ENCODE peak calls at places on chromosome 19, in seven cellular contexts. B is skeletal muscle cell, Z is GM23338, G is kidney epithelial cell, J is fibroblast of mammary gland, H is uterus, Y is spleen. K is an unnamed sample.
A peak's percentile ranks its signal among the peaks of the same experiment; 100 is the strongest.

GRCh38 chr19:45139286-45140143 is 21.3 kb downstream of the NKPD1 start:
- DNase-seq in B (no peak), Z (no peak), G (no peak), J (no peak), H (no peak), Y (no peak), K (no peak)

GRCh38 chr19:571127-571974 is 1.0 kb upstream of the BSG start:
- DNase-seq in B (no peak), Z (peak; percentile 77), G (no peak), J (peak; percentile 16), H (no peak), Y (peak; percentile 87), K (no peak)

GRCh38 chr19:16915734-16916133 is 26.9 kb downstream of the F2RL3 start:
- DNase-seq in B (no peak), Z (no peak), G (no peak), J (no peak), H (no peak), Y (peak; percentile 15), K (no peak)

GRCh38 chr19:18300930-18301717 is 19.7 kb upstream of the JUND start:
- DNase-seq in B (no peak), Z (no peak), G (no peak), J (peak; percentile 78), H (peak; percentile 83), Y (no peak), K (peak; percentile 89)

GRCh38 chr19:16841391-16841926 is 12.3 kb downstream of the SIN3B start:
- DNase-seq in B (no peak), Z (no peak), G (no peak), J (no peak), H (no peak), Y (no peak), K (no peak)

GRCh38 chr19:47122359-47123335 is 8.0 kb upstream of the SAE1 start:
- DNase-seq in B (no peak), Z (no peak), G (no peak), J (peak; percentile 63), H (no peak), Y (no peak), K (no peak)

GRCh38 chr19:35247526-35248309 is 1.1 kb upstream of the LSR start:
- DNase-seq in B (no peak), Z (peak; percentile 99), G (peak; percentile 70), J (no peak), H (no peak), Y (peak; percentile 87), K (peak; percentile 53)

GRCh38 chr19:34484328-34484727 is 2.8 kb downstream of the WTIP start:
- DNase-seq in B (no peak), Z (peak; percentile 30), G (no peak), J (no peak), H (no peak), Y (peak; percentile 41), K (peak; percentile 69)

GRCh38 chr19:5968431-5969373 is 9.2 kb downstream of the RANBP3 start:
- DNase-seq in B (no peak), Z (peak; percentile 72), G (no peak), J (no peak), H (no peak), Y (peak; percentile 67), K (no peak)

GRCh38 chr19:42363614-42364346 is 26.3 kb downstream of the CNFN start:
- DNase-seq in B (no peak), Z (no peak), G (no peak), J (no peak), H (no peak), Y (no peak), K (no peak)

GRCh38 chr19:49165111-49165750 is 7.6 kb downstream of the TRPM4 start:
- DNase-seq in B (no peak), Z (peak; percentile 29), G (no peak), J (no peak), H (no peak), Y (no peak), K (peak; percentile 57)

GRCh38 chr19:10780368-10780767 is 55.6 kb downstream of the TMED1 start:
- DNase-seq in B (peak; percentile 67), Z (no peak), G (no peak), J (peak; percentile 98), H (no peak), Y (no peak), K (peak; percentile 80)

GRCh38 chr19:32289566-32290210 is 55.7 kb upstream of the ZNF507 start:
- DNase-seq in B (no peak), Z (no peak), G (no peak), J (no peak), H (no peak), Y (no peak), K (no peak)

GRCh38 chr19:35136231-35136630 is 1.4 kb upstream of the LGI4 start:
- DNase-seq in B (no peak), Z (no peak), G (no peak), J (no peak), H (no peak), Y (no peak), K (peak; percentile 48)

GRCh38 chr19:32914879-32915278 is 45.3 kb upstream of the SLC7A9 start:
- DNase-seq in B (no peak), Z (no peak), G (no peak), J (peak; percentile 8), H (no peak), Y (no peak), K (no peak)

GRCh38 chr19:3613765-3614661 is 7.3 kb upstream of the TBXA2R start:
- DNase-seq in B (no peak), Z (no peak), G (no peak), J (no peak), H (no peak), Y (peak; percentile 69), K (peak; percentile 66)

GRCh38 chr19:11494634-11495285 is 10.9 kb downstream of the ZNF653 start:
- DNase-seq in B (no peak), Z (no peak), G (no peak), J (no peak), H (no peak), Y (no peak), K (no peak)

GRCh38 chr19:55652311-55653078 is 2.3 kb upstream of the U2AF2 start:
- DNase-seq in B (no peak), Z (peak; percentile 82), G (no peak), J (no peak), H (no peak), Y (peak; percentile 91), K (no peak)

GRCh38 chr19:47357788-47358680 is 8.9 kb downstream of the DHX34 start:
- DNase-seq in B (no peak), Z (peak; percentile 79), G (no peak), J (peak; percentile 14), H (no peak), Y (no peak), K (no peak)

GRCh38 chr19:18308051-18308947 is 14.6 kb downstream of the LSM4 start:
- DNase-seq in B (no peak), Z (no peak), G (no peak), J (no peak), H (no peak), Y (peak; percentile 73), K (peak; percentile 55)

GRCh38 chr19:17861542-17862402 is 2.1 kb downstream of the RPL18A start:
- DNase-seq in B (no peak), Z (no peak), G (no peak), J (no peak), H (no peak), Y (no peak), K (no peak)

DNA sequence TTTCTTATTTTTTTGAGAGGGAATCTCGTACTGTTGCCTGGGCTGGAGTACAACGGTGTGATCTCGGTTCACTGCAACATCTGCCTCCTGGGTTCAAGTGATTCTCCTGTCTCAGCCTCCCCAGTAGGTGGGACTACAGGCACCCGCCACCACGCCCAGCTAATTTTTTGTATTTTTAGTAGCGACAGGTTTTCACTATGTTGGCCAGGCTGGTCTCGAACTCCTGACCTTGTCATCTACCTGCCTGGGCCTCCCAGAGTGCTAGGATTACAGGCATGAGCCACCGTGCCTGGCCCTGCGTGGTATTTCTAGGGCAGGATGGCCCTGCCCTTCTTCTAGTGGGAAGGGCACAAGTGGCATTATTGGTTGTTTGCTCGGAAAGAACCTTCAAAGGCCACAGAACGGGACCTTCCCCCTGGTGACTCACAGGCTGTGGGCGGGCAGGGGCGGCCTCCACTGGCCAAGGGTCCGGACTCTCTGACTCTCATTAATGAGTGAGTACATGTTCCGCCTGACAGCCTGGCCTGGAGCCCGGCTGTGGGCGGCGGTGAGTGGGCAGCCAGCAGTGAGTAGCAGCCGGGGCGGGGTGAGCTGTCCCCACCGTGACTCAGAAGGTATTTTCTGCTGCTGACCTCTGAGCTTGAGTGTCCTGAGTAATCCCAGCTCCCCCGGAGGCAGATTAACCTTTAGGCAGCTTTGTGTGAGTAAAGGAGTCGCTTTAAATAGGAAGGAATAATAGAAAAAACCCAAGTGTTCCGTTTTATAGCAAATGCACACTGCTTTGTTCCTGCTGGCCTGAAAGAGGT is 5.1 kb downstream of the DOT1L start:
- DNase-seq in B (peak; percentile 96), Z (no peak), G (peak; percentile 97), J (peak; percentile 99), H (peak; percentile 96), Y (peak; percentile 96), K (peak; percentile 98)
- H3K4me3 ChIP-seq in B (no peak overlapping the region), Z (no peak overlapping the region), G (no peak overlapping the region), J (peak overlapping the region; percentile 28), H (no peak overlapping the region), Y (peak overlapping the region; percentile 16), K (no peak overlapping the region)

GRCh38 chr19:57830071-57830602 is at the start of gene ZNF587B:
- DNase-seq in B (no peak), Z (peak; percentile 99), G (no peak), J (peak; percentile 57), H (peak; percentile 63), Y (peak; percentile 84), K (peak; percentile 91)
- H3K4me3 ChIP-seq in B (peak within 1 kb of the TSS; percentile 34), Z (peak within 1 kb of the TSS; percentile 68), G (peak within 1 kb of the TSS; percentile 52), J (peak within 1 kb of the TSS; percentile 23), H (peak within 1 kb of the TSS; percentile 28), Y (peak within 1 kb of the TSS; percentile 33), K (peak within 1 kb of the TSS; percentile 63)

GRCh38 chr19:50332014-50332263 is 2.8 kb upstream of the KCNC3 start:
- DNase-seq in B (no peak), Z (no peak), G (no peak), J (no peak), H (no peak), Y (peak; percentile 72), K (no peak)
- H3K4me3 ChIP-seq in B (no peak overlapping the region), Z (peak overlapping the region; percentile 88), G (no peak overlapping the region), J (no peak overlapping the region), H (no peak overlapping the region), Y (peak overlapping the region; percentile 40), K (no peak overlapping the region)

GRCh38 chr19:30026933-30027332 is 84.9 kb downstream of the URI1 start:
- DNase-seq in B (no peak), Z (no peak), G (no peak), J (no peak), H (no peak), Y (no peak), K (no peak)

GRCh38 chr19:30029721-30030510 is 87.9 kb downstream of the URI1 start:
- DNase-seq in B (peak; percentile 12), Z (no peak), G (no peak), J (no peak), H (no peak), Y (no peak), K (no peak)

GRCh38 chr19:30028118-30028991 is 86.3 kb downstream of the URI1 start:
- DNase-seq in B (no peak), Z (no peak), G (no peak), J (no peak), H (no peak), Y (no peak), K (no peak)

GRCh38 chr19:30024091-30024490 is 82.1 kb downstream of the URI1 start:
- DNase-seq in B (no peak), Z (no peak), G (no peak), J (no peak), H (no peak), Y (no peak), K (no peak)

DNA sequence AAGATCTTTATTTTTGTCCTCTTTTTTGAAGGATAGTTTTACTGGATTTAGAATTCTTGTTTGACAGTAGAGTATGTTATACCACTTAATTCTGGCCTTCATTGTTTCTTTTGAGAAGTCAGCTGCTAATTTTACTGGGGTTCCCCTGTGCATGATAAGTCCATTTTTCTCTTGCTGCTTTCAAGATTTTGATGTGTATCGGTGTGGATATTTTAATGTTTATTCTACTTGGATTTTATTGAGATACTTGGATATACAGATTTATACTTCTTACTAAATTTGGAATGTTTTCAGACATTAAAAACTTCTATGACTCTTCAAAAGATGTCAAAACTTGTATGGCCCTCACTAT is 86.9 kb downstream of the URI1 start:
- DNase-seq in B (no peak), Z (no peak), G (no peak), J (no peak), H (no peak), Y (no peak), K (no peak)
- H3K4me3 ChIP-seq in B (no peak overlapping the region), Z (no peak overlapping the region), G (no peak overlapping the region), J (no peak overlapping the region), H (no peak overlapping the region), Y (no peak overlapping the region), K (no peak overlapping the region)